ENCODE peak calls at places on chromosomes 13 and 19, in six cellular contexts. E, Y, T, A, G and C are unnamed samples.

GRCh38 chr13:28582225-28582891 is 76.6 kb upstream of the POMP start:
- DNase-seq in A (no peak), E (no peak), T (no peak), Y (peak), G (no peak), C (no peak)

GRCh38 chr13:101455863-101456262 is 3.4 kb downstream of the ITGBL1 start:
- DNase-seq in Y (peak), E (no peak), A (no peak), G (no peak), T (no peak), C (peak)

GRCh38 chr19:36152061-36152885 is at the start of gene COX7A1:
- DNase-seq in T (peak), Y (peak), A (peak), G (no peak), E (peak), C (no peak)

GRCh38 chr13:31987071-31987470 is 44.5 kb upstream of the FRY start:
- DNase-seq in T (no peak), E (no peak), A (no peak), Y (no peak), G (no peak), C (no peak)

GRCh38 chr19:40962460-40962961 is 28.6 kb upstream of the CYP2B6 start:
- DNase-seq in E (no peak), T (no peak), G (no peak), Y (peak), A (no peak), C (peak)

GRCh38 chr19:33864311-33864850 is 67.7 kb downstream of the KCTD15 start:
- DNase-seq in G (no peak), A (no peak), T (no peak), E (no peak), Y (no peak), C (peak)

GRCh38 chr13:49303533-49304252 is 56.0 kb downstream of the CDADC1 start:
- DNase-seq in A (peak), T (no peak), G (no peak), Y (no peak), E (peak), C (peak)

GRCh38 chr19:44752816-44753618 is 4.5 kb downstream of the BCL3 start:
- DNase-seq in E (peak), A (peak), Y (peak), G (peak), T (peak), C (peak)

GRCh38 chr13:54029226-54029625 is 1000.6 kb downstream of the OLFM4 start:
- DNase-seq in Y (no peak), G (no peak), E (no peak), T (no peak), A (no peak), C (peak)

GRCh38 chr19:16850133-16850532 is 20.9 kb downstream of the SIN3B start:
- DNase-seq in T (no peak), G (no peak), E (peak), A (no peak), Y (no peak), C (no peak)

GRCh38 chr13:51158923-51159322 is 47.8 kb upstream of the C13orf42 start:
- DNase-seq in G (no peak), T (no peak), A (no peak), Y (peak), E (no peak), C (no peak)

GRCh38 chr13:72458701-72459100 is 268.7 kb downstream of the MZT1 start:
- DNase-seq in T (no peak), G (peak), A (no peak), Y (peak), E (no peak), C (peak)

GRCh38 chr19:18332917-18333530 is 7.4 kb upstream of the PGPEP1 start:
- DNase-seq in E (no peak), A (no peak), T (no peak), G (no peak), Y (no peak), C (no peak)

GRCh38 chr13:46756977-46757376 is 40.0 kb downstream of the ESD start:
- DNase-seq in A (no peak), G (no peak), T (no peak), E (no peak), Y (peak), C (no peak)

GRCh38 chr13:80235559-80236296 is 105.2 kb downstream of the SPRY2 start:
- DNase-seq in E (no peak), T (no peak), Y (peak), A (no peak), G (no peak), C (peak)

GRCh38 chr19:9909251-9909650 is 27.1 kb downstream of the OLFM2 start:
- DNase-seq in T (no peak), Y (no peak), A (no peak), E (no peak), G (no peak), C (no peak)

DNA sequence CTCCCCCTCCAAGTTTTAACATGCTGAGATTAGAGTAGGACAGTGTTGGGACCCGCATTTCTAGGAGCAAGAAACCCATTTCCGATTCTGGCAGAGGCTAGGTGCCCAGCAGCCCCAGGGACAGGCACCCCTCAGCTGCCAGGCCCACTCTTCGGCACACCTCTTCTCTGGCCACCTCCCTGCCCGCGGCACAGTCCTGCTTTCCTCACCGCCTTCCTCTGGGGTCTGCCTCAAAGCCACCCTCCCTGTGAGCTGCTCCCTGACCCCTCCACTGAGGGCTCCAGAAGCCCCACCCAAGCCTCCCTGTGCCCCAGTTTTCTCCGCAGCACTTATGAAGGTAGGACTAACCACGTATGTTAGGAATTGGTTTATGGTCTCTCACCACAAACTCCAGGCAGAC is 79.9 kb downstream of the STK24 start:
- DNase-seq in E (no peak), G (no peak), T (no peak), Y (no peak), A (no peak), C (no peak)
- H3K27ac ChIP-seq in E (peak), G (peak), T (no peak), Y (no peak), A (peak), C (no peak)

DNA sequence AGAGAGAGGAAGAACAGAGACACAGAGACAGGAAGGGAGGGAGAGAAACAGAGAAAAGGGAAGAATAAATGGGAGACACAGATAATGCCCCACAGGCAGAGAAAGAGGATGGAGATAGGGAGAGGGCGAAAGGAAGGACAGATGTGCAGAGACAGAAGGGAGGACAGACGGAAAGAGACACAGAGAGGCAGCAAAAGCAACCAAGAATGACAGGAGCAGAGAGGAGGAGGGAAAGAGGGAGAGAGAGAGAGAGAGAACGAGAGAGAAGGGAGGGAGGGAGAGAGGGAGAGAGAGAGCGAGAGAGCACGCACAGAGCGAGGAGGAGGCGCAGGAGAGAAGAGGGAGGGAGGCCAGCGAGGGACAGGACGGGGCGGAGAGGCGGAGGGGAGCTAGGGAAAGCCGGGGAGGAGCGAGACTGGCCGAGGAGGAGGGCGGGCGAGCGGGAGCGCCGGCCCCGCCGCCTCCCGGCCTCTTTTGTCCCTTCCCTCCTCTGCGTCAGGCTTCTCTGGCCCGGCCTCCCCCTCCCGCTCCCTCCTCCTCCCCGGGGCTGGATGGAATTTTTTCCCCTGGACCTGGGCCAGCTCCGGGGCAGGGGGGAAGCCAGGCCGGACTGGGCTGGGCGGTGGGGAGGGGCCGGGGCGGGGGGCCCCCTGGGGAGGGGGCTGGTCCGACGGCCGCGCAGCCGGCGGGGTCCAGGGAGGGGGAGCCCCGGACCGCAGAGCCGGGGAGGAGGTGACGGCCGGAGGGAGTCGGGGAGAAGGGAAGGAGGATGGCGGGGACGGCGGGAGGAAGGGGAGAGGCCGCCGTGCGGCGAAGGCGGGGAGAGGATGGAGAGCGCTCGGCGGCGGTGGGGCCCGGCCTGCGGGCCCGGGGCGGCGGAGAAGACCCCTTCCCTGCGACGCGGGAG is 4.2 kb upstream of the SPACA6 start:
- DNase-seq in A (peak), Y (peak), T (peak), E (peak), G (peak), C (peak)
- H3K27ac ChIP-seq in A (peak), Y (peak), T (peak), E (peak), G (peak), C (peak)

GRCh38 chr13:95494082-95494681 is 58.3 kb upstream of the CLDN10 start:
- DNase-seq in T (no peak), A (no peak), E (no peak), Y (peak), G (peak), C (peak)
- H3K27ac ChIP-seq in T (no peak), A (no peak), E (no peak), Y (no peak), G (no peak), C (no peak)

DNA sequence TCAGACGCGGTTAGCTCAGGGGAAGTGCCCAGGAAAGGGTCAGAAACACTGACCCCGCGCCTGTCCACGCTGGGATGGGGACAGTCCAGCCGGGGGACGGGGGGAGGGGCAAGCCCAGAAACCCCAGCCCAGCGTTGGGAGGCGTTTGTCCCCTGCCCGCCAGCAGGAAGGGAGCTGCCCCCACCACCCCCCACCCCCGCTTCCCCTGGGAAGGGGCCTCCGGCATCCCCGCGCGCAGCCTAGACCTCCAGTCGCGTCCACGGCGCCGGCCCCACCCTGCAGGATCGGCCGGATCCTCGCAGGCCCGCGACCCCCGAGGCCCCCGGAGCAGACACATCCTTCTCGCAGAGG is 274 bp downstream of the GIPC1 start:
- DNase-seq in Y (no peak), E (no peak), G (no peak), T (no peak), A (no peak), C (no peak)
- H3K27ac ChIP-seq in Y (no peak), E (peak), G (no peak), T (no peak), A (peak), C (peak)